ENCODE peak calls at places on chromosomes 11 and 22, in eight cellular contexts. H, K, X, R, S, C, T and Q are unnamed samples.

GRCh38 chr11:43928721-43929120 is 13.7 kb upstream of the C11orf96 start:
- DNase-seq in H (no peak), K (no peak), X (no peak), R (no peak), S (no peak), C (no peak), T (no peak), Q (no peak)

GRCh38 chr22:36528336-36528735 is 630 bp downstream of the EIF3D start:
- DNase-seq in H (no peak), K (no peak), X (no peak), R (peak), S (no peak), C (no peak), T (no peak), Q (no peak)

GRCh38 chr11:2916892-2917645 is 12.2 kb downstream of the PHLDA2 start:
- DNase-seq in H (no peak), K (no peak), X (no peak), R (no peak), S (no peak), C (no peak), T (no peak), Q (no peak)

GRCh38 chr22:43867839-43868652 is 5.7 kb upstream of the SULT4A1 start:
- DNase-seq in H (peak), K (peak), X (peak), R (peak), S (no peak), C (no peak), T (peak), Q (peak)

GRCh38 chr11:15038963-15039362 is 34.4 kb upstream of the CALCB start:
- DNase-seq in H (peak), K (no peak), X (no peak), R (peak), S (no peak), C (no peak), T (no peak), Q (no peak)

GRCh38 chr11:45560153-45560934 is 105.1 kb downstream of the CHST1 start:
- DNase-seq in H (no peak), K (peak), X (no peak), R (no peak), S (no peak), C (no peak), T (no peak), Q (no peak)

GRCh38 chr22:48635825-48636224 is 1191.8 kb downstream of the BRD1 start:
- DNase-seq in H (no peak), K (no peak), X (no peak), R (peak), S (no peak), C (no peak), T (no peak), Q (no peak)

GRCh38 chr11:116733959-116734517 is 38.7 kb downstream of the BUD13 start:
- DNase-seq in H (no peak), K (no peak), X (peak), R (peak), S (no peak), C (no peak), T (no peak), Q (no peak)

GRCh38 chr11:10743354-10744035 is 7.6 kb upstream of the CTR9 start:
- DNase-seq in H (no peak), K (no peak), X (no peak), R (peak), S (no peak), C (no peak), T (no peak), Q (no peak)

GRCh38 chr22:19526076-19526701 is 2.0 kb upstream of the CLDN5 start:
- DNase-seq in H (no peak), K (no peak), X (no peak), R (no peak), S (no peak), C (no peak), T (no peak), Q (no peak)

GRCh38 chr11:41920374-41920773 is 460.9 kb upstream of the LRRC4C start:
- DNase-seq in H (no peak), K (no peak), X (no peak), R (no peak), S (no peak), C (no peak), T (no peak), Q (no peak)

GRCh38 chr11:128379587-128380279 is 207.6 kb downstream of the ETS1 start:
- DNase-seq in H (no peak), K (no peak), X (no peak), R (no peak), S (no peak), C (no peak), T (no peak), Q (no peak)

DNA sequence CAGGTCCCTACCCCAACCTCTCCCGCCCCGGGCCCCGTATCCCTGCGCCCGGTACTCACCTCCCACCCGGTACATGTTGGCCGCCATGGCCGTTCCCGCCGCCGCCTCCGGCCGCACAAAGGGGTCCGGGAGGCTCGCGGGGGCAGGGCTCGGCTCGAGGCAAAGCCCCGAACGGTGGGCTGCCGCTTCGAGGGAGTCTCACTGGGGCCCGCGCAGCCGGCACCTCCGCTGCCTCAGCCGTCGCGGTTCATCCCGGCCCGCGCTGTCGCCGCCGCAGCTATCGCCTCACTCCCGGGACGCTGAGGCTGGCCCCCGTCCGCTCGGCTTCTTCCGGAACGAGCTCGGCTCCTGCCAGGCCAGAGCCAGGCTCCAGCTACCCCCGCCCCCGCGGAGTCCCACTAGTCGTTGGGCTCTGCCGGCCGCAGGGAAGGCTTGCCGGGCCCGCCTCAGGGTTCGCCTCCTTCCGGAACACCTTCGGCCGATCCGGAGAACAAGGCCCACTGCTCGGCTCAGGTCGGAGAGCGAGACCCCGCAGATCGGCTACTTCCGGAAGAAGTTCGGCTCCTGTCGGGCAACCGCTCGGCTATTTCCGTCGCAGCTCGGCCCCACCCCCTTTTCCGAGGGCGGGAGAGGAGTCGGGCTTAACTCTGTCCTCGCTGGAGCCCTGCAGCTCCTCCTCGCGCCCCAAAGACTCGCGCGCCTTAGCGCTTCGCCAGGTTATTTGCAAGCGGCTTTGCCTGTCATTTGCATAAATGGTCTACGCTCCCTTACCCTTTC is at the start of gene MTA2:
- DNase-seq in H (peak), K (peak), X (peak), R (peak), S (peak), C (peak), T (peak), Q (peak)
- TF ChIP-seq POLR2A in H (no peak), K (peak), X (no peak), R (peak), S (peak), C (peak), T (peak), Q (peak)

GRCh38 chr11:33860926-33861325 is 30.9 kb downstream of the LMO2 start:
- DNase-seq in H (no peak), K (no peak), X (no peak), R (no peak), S (no peak), C (no peak), T (no peak), Q (no peak)

GRCh38 chr11:33861366-33861765 is 30.5 kb downstream of the LMO2 start:
- DNase-seq in H (no peak), K (no peak), X (peak), R (no peak), S (no peak), C (no peak), T (no peak), Q (no peak)

GRCh38 chr11:33861911-33862310 is 30.0 kb downstream of the LMO2 start:
- DNase-seq in H (no peak), K (no peak), X (peak), R (no peak), S (no peak), C (no peak), T (no peak), Q (no peak)

GRCh38 chr11:33859306-33859705 is 32.6 kb downstream of the LMO2 start:
- DNase-seq in H (no peak), K (no peak), X (no peak), R (no peak), S (no peak), C (no peak), T (no peak), Q (no peak)

DNA sequence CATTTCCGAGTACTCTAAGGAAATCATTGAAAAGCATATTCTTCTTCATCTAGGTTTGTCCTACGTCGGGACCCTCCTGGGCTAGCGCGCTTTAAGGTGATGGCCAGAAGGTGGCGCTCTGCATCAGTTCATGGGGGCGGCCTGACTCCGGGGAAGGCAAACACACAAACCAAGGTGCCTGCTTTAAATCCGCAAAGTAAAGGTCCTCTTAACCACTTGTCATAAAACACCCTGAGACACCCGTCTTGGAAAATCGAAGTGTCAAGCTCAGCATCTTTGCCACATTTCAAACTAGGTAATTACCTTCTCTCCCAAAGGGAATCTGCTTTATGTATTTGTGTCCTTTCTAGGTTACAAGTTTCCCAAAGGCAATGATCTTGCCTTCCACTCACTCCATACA is 34.0 kb downstream of the LMO2 start:
- DNase-seq in H (peak), K (peak), X (peak), R (peak), S (peak), C (peak), T (peak), Q (peak)
- TF ChIP-seq POLR2A in H (no peak), K (no peak), X (no peak), R (no peak), S (no peak), C (no peak), T (no peak), Q (no peak)

DNA sequence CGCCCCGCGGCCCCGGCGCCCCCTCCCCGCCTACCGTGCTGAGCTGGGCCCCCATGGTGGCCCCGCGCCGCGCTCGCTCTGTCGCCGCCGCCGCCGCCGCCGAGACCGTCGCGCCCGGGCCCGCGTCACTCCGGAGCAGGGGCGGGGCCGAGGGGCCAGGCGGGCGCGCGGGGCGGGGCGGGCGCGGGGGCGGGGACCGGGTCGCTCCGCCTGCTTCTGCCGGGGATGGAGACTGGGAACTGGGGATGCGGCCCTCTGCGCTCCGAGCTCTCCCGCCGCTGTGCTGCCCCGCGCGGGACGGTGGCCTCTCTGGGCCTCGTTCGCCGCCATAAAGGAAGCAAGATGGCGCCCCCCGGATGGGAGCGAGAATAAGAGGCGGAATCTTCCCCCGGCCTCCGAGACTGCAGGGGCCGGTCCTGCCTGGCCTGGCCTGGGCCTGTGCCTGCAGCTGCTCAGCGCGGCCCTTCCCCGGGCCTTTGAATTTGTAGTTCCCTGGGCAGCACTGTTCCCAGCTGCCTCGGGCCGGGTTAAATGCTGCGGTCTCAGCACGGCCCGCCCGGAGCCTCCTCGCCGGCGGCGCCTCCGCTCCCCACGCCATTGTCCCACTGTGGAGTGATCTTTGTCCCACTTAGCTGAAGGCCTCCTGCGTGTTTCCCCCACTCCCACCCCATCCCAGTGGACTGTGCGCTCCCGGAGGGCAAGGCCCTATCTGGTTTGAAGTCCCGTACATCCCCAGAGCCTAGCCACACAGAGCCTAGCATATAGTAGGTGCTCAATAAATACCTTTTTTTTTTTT is at the start of gene CYB5R3:
- DNase-seq in H (peak), K (peak), X (peak), R (peak), S (no peak), C (peak), T (peak), Q (peak)
- TF ChIP-seq POLR2A in H (no peak), K (peak), X (no peak), R (peak), S (peak), C (peak), T (no peak), Q (peak)

GRCh38 chr11:86673872-86674750 is 1.7 kb upstream of the ME3 start:
- DNase-seq in H (no peak), K (no peak), X (no peak), R (no peak), S (no peak), C (no peak), T (no peak), Q (no peak)

GRCh38 chr11:86670179-86670578 is 2.2 kb downstream of the ME3 start:
- DNase-seq in H (peak), K (no peak), X (no peak), R (peak), S (no peak), C (no peak), T (no peak), Q (no peak)

GRCh38 chr11:86673055-86673843 is 833 bp upstream of the ME3 start:
- DNase-seq in H (no peak), K (no peak), X (no peak), R (no peak), S (no peak), C (no peak), T (no peak), Q (no peak)

GRCh38 chr11:86671386-86672006 is 920 bp downstream of the ME3 start:
- DNase-seq in H (no peak), K (peak), X (peak), R (no peak), S (no peak), C (no peak), T (peak), Q (no peak)

GRCh38 chr11:86672007-86672621 is at the start of gene ME3:
- DNase-seq in H (peak), K (peak), X (peak), R (peak), S (no peak), C (peak), T (peak), Q (no peak)
- TF ChIP-seq POLR2A in H (no peak), K (peak), X (no peak), R (no peak), S (no peak), C (no peak), T (no peak), Q (no peak)

GRCh38 chr11:776459-777287 is 614 bp downstream of the GATD1 start:
- DNase-seq in H (no peak), K (no peak), X (peak), R (peak), S (no peak), C (peak), T (no peak), Q (no peak)
- TF ChIP-seq POLR2A in H (no peak), K (no peak), X (no peak), R (no peak), S (peak), C (no peak), T (no peak), Q (no peak)

GRCh38 chr11:85682330-85683305 is 3.4 kb downstream of the CCDC89 start:
- DNase-seq in H (peak), K (peak), X (peak), R (no peak), S (no peak), C (peak), T (peak), Q (no peak)
- TF ChIP-seq POLR2A in H (no peak), K (no peak), X (no peak), R (no peak), S (peak), C (no peak), T (peak), Q (peak)

GRCh38 chr11:13160745-13161144 is 116.8 kb upstream of the BMAL1 start:
- DNase-seq in H (no peak), K (no peak), X (no peak), R (no peak), S (no peak), C (no peak), T (no peak), Q (no peak)

GRCh38 chr11:13166036-13166435 is 111.6 kb upstream of the BMAL1 start:
- DNase-seq in H (peak), K (no peak), X (no peak), R (no peak), S (no peak), C (no peak), T (no peak), Q (no peak)

DNA sequence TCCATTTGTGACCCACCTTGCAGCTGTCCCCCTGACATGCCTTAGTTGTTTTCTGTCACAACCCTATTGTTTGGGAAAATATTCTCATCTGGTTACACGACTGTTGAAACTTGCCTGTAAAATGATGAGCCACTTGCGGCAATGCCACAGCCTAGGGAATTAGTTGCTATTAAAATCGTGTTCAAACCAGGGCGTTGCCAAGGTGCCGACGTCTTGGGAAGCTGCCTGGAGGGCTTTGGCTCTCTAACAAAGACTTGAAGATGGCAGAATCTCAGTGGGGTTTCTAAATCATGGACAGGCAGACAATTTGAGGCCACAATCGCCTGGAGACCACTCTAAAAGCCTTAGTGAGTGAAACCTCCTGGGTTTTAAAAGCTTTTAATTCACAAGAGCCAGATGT is 117.3 kb upstream of the BMAL1 start:
- DNase-seq in H (no peak), K (no peak), X (peak), R (no peak), S (no peak), C (no peak), T (no peak), Q (no peak)
- TF ChIP-seq POLR2A in H (no peak), K (no peak), X (no peak), R (no peak), S (no peak), C (no peak), T (no peak), Q (no peak)

GRCh38 chr22:37852418-37852817 is 3.2 kb downstream of the EIF3L start:
- DNase-seq in H (no peak), K (no peak), X (no peak), R (no peak), S (no peak), C (no peak), T (no peak), Q (no peak)

GRCh38 chr22:37850801-37851200 is 1.6 kb downstream of the EIF3L start:
- DNase-seq in H (no peak), K (no peak), X (no peak), R (no peak), S (no peak), C (no peak), T (no peak), Q (no peak)

GRCh38 chr22:37848587-37849088 is 581 bp upstream of the EIF3L start:
- DNase-seq in H (peak), K (no peak), X (no peak), R (peak), S (no peak), C (no peak), T (no peak), Q (no peak)

GRCh38 chr22:37846433-37846832 is 2.3 kb upstream of the ANKRD54 start:
- DNase-seq in H (no peak), K (no peak), X (no peak), R (no peak), S (no peak), C (no peak), T (no peak), Q (no peak)

GRCh38 chr22:37849089-37849751 is at the start of gene EIF3L:
- DNase-seq in H (peak), K (peak), X (peak), R (peak), S (peak), C (peak), T (peak), Q (peak)
- TF ChIP-seq POLR2A in H (peak), K (peak), X (no peak), R (peak), S (peak), C (peak), T (peak), Q (peak)

GRCh38 chr11:35146074-35146521 is 7.1 kb downstream of the CD44 start:
- DNase-seq in H (no peak), K (no peak), X (no peak), R (no peak), S (peak), C (no peak), T (no peak), Q (no peak)
- TF ChIP-seq POLR2A in H (no peak), K (no peak), X (no peak), R (no peak), S (peak), C (no peak), T (no peak), Q (no peak)

DNA sequence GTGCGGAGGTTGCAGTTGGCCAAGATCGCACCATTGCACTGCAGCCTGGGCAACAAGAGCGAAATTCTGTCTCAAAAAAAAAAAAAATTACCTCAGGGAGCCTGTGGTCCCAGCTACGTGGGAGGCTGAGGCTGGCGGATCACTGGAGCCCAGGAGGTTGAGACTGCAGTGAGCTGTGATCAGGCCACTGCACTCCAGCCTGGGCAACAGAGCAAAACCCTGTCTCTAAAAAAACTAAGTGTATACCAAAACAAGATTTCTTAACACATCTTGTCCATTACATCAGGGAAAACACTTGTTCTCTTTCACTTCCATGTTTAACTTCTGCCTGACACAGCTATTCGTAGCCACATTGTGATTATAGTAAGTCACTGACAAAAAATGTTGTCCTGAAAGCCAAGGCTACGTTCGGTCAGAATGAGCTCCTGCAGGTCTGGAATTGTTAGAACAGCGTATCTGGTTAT is 1.4 kb downstream of the TMEM80 start:
- DNase-seq in H (peak), K (no peak), X (no peak), R (peak), S (peak), C (no peak), T (no peak), Q (no peak)
- TF ChIP-seq POLR2A in H (no peak), K (no peak), X (no peak), R (no peak), S (no peak), C (no peak), T (no peak), Q (no peak)